ENCODE peak calls at places on chromosomes 6 and 20, in six cellular contexts. D, N, Y, I, C and G are unnamed samples.
A peak's percentile ranks its signal among the peaks of the same experiment; 100 is the strongest.

GRCh38 chr6:157905590-157906337 is 75.9 kb upstream of the SYNJ2 start:
- DNase-seq in D (no peak), N (no peak), Y (no peak), I (peak; percentile 14), C (no peak), G (peak; percentile 9)

GRCh38 chr6:81937296-81937937 is 184.9 kb upstream of the TENT5A start:
- DNase-seq in D (no peak), N (peak; percentile 11), Y (no peak), I (no peak), C (peak; percentile 49), G (no peak)

GRCh38 chr6:64250126-64250525 is 614.5 kb downstream of the PHF3 start:
- DNase-seq in D (no peak), N (no peak), Y (no peak), I (no peak), C (no peak), G (no peak)

GRCh38 chr6:155224031-155224451 is 39.8 kb upstream of the CLDN20 start:
- DNase-seq in D (no peak), N (peak; percentile 85), Y (no peak), I (no peak), C (peak; percentile 78), G (peak; percentile 90)

GRCh38 chr20:1945134-1945618 is 48.7 kb downstream of the PDYN start:
- DNase-seq in D (peak; percentile 65), N (no peak), Y (peak; percentile 47), I (no peak), C (peak; percentile 79), G (peak; percentile 91)

GRCh38 chr20:41783423-41784220 is 165.4 kb upstream of the CHD6 start:
- DNase-seq in D (no peak), N (no peak), Y (no peak), I (no peak), C (no peak), G (no peak)

GRCh38 chr20:46023999-46024398 is 5.0 kb upstream of the SLC12A5 start:
- DNase-seq in D (no peak), N (no peak), Y (no peak), I (no peak), C (no peak), G (no peak)

GRCh38 chr6:144379356-144379755 is 94.2 kb downstream of the UTRN start:
- DNase-seq in D (no peak), N (peak; percentile 47), Y (no peak), I (no peak), C (peak; percentile 33), G (no peak)

GRCh38 chr6:89321571-89321970 is 6.5 kb upstream of the GABRR2 start:
- DNase-seq in D (peak; percentile 39), N (no peak), Y (no peak), I (peak; percentile 40), C (no peak), G (no peak)

GRCh38 chr20:51732454-51732791 is 35.8 kb downstream of the ATP9A start:
- DNase-seq in D (no peak), N (no peak), Y (peak; percentile 42), I (no peak), C (peak; percentile 54), G (peak; percentile 31)

GRCh38 chr6:159098636-159099106 is 53.9 kb upstream of the TAGAP start:
- DNase-seq in D (no peak), N (no peak), Y (no peak), I (no peak), C (no peak), G (no peak)

GRCh38 chr20:38293490-38294333 is 10.2 kb upstream of the BPI start:
- DNase-seq in D (no peak), N (no peak), Y (no peak), I (no peak), C (no peak), G (no peak)

GRCh38 chr20:63544958-63545516 is 2.5 kb downstream of the SRMS start:
- DNase-seq in D (no peak), N (no peak), Y (no peak), I (no peak), C (no peak), G (no peak)

GRCh38 chr20:50043573-50044352 is 61.0 kb downstream of the SNAI1 start:
- DNase-seq in D (no peak), N (no peak), Y (no peak), I (no peak), C (no peak), G (no peak)

GRCh38 chr20:3658708-3659491 is 4.3 kb downstream of the GFRA4 start:
- DNase-seq in D (no peak), N (no peak), Y (no peak), I (no peak), C (no peak), G (peak; percentile 11)

GRCh38 chr6:135606392-135606791 is 108.9 kb upstream of the AHI1 start:
- DNase-seq in D (no peak), N (no peak), Y (no peak), I (no peak), C (no peak), G (no peak)

GRCh38 chr6:90646936-90647335 is 60.1 kb upstream of the MAP3K7 start:
- DNase-seq in D (no peak), N (no peak), Y (no peak), I (no peak), C (no peak), G (no peak)

GRCh38 chr6:109448615-109449014 is 7.0 kb downstream of the MICAL1 start:
- DNase-seq in D (peak; percentile 26), N (no peak), Y (no peak), I (no peak), C (no peak), G (no peak)

GRCh38 chr20:51187318-51187717 is 164.4 kb upstream of the KCNG1 start:
- DNase-seq in D (no peak), N (no peak), Y (no peak), I (no peak), C (no peak), G (no peak)

GRCh38 chr6:97077380-97077779 is 152.9 kb downstream of the KLHL32 start:
- DNase-seq in D (no peak), N (no peak), Y (no peak), I (no peak), C (no peak), G (peak; percentile 7)
- TF ChIP-seq CTCF in D (no peak), N (no peak), Y (no peak), I (no peak), C (no peak), G (no peak)

GRCh38 chr6:34663371-34663770 is 33.2 kb downstream of the ILRUN start:
- DNase-seq in D (no peak), N (no peak), Y (no peak), I (no peak), C (no peak), G (no peak)
- H3K4me3 ChIP-seq in D (no peak overlapping the region), N (no peak overlapping the region), Y (no peak overlapping the region), I (no peak overlapping the region), C (no peak overlapping the region), G (no peak overlapping the region)

DNA sequence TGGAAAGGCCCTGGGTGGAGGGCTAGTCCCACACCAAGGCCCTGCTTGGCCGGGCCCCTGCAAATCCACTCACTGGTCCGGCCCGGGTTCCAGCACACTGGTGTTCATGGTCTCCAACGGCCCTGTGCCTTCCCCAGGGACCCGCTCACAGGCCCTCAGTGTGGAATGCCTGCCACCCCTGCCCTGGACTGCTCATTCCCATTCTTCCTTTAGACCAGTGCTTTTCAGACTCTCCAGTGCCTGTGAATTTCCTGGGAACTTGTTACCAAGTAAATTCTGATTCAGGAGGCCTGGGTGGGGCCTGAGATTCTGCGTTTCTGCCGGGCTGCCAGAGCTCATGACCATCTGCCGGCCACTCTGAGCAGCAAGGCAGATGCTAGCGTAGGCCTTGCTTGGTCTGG is 5.7 kb upstream of the PXDC1 start:
- DNase-seq in D (no peak), N (no peak), Y (no peak), I (no peak), C (peak; percentile 69), G (no peak)
- TF ChIP-seq CTCF in D (no peak), N (no peak), Y (no peak), I (no peak), C (no peak), G (no peak)

DNA sequence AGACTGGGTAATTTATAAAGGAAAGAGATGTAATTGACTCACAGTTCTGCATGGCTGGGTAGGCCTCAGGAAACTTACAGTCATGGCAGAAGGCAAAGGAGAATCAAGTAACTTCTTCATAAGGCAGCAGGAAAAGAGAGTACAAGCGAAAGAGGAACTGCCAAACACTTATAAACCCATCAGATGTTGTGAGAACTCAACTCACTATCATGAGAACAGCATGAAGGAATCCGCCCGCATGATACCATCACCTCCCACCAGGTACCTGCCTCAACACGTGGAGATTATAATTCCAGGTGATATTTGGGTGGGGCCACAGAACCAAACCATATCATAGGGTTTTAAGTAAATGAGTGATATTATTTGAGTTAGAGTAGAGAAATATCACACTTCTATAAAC is 189.3 kb downstream of the TSHZ2 start:
- DNase-seq in D (no peak), N (no peak), Y (no peak), I (no peak), C (no peak), G (no peak)
- H3K4me3 ChIP-seq in D (no peak overlapping the region), N (no peak overlapping the region), Y (no peak overlapping the region), I (no peak overlapping the region), C (no peak overlapping the region), G (no peak overlapping the region)

GRCh38 chr6:163078712-163079111 is 335.8 kb upstream of the QKI start:
- DNase-seq in D (no peak), N (no peak), Y (no peak), I (no peak), C (no peak), G (no peak)
- TF ChIP-seq CTCF in D (no peak), N (no peak), Y (no peak), I (no peak), C (no peak), G (no peak)

GRCh38 chr6:45049188-45049843 is 278.8 kb upstream of the RUNX2 start:
- DNase-seq in D (no peak), N (peak; percentile 12), Y (no peak), I (no peak), C (no peak), G (peak; percentile 50)
- H3K4me3 ChIP-seq in D (no peak overlapping the region), N (no peak overlapping the region), Y (no peak overlapping the region), I (no peak overlapping the region), C (no peak overlapping the region), G (no peak overlapping the region)